ENCODE peak calls at places on chromosomes 5 and 9, in seven cellular contexts. R is HCT116, I is HepG2, B is GM12878, E is K562, A is SK-N-SH, S is H1. U is an unnamed sample.

GRCh38 chr9:121686930-121687541 is 35.6 kb downstream of the DAB2IP start:
- DNase-seq in B (peak; percentile 8), I (peak; percentile 63), A (peak; percentile 85), S (peak; percentile 94), E (peak; percentile 71), R (peak; percentile 43), U (peak; percentile 91)

GRCh38 chr5:143065185-143065584 is 295.0 kb downstream of the ARHGAP26 start:
- DNase-seq in I (no peak), S (no peak), R (no peak), E (no peak), A (no peak), B (no peak), U (no peak)

GRCh38 chr9:121634800-121635261 is 16.6 kb upstream of the DAB2IP start:
- DNase-seq in E (peak; percentile 55), I (peak; percentile 57), S (peak; percentile 80), R (no peak), A (peak; percentile 86), B (no peak), U (peak; percentile 62)

GRCh38 chr5:35816881-35817521 is 39.7 kb upstream of the IL7R start:
- DNase-seq in A (no peak), S (no peak), B (no peak), R (no peak), I (no peak), E (no peak), U (no peak)

GRCh38 chr9:121182976-121183375 is 18.7 kb downstream of the RAB14 start:
- DNase-seq in E (no peak), I (no peak), A (no peak), R (no peak), B (no peak), S (no peak), U (no peak)

GRCh38 chr9:20189871-20190270 is 401.0 kb upstream of the SLC24A2 start:
- DNase-seq in A (no peak), B (no peak), E (no peak), S (peak; percentile 50), I (no peak), R (no peak), U (no peak)

GRCh38 chr9:70081120-70081495 is 37.5 kb downstream of the MAMDC2 start:
- DNase-seq in S (no peak), A (no peak), B (no peak), R (no peak), I (no peak), E (no peak), U (no peak)

GRCh38 chr9:13224366-13224765 is 55.1 kb downstream of the MPDZ start:
- DNase-seq in E (no peak), A (no peak), S (no peak), B (no peak), R (no peak), I (no peak), U (no peak)

GRCh38 chr5:57432876-57433275 is 49.7 kb downstream of the ACTBL2 start:
- DNase-seq in S (no peak), B (no peak), I (peak; percentile 28), E (peak; percentile 41), A (no peak), R (peak; percentile 23), U (peak; percentile 81)

GRCh38 chr9:120153258-120153657 is 426.7 kb downstream of the CDK5RAP2 start:
- DNase-seq in I (no peak), A (no peak), B (no peak), S (no peak), R (no peak), E (no peak), U (no peak)

GRCh38 chr9:120152295-120152694 is 427.7 kb downstream of the CDK5RAP2 start:
- DNase-seq in E (peak; percentile 5), B (no peak), S (peak; percentile 52), A (peak; percentile 68), I (no peak), R (no peak), U (no peak)

GRCh38 chr9:120151149-120151548 is 428.8 kb downstream of the CDK5RAP2 start:
- DNase-seq in I (no peak), S (no peak), B (no peak), A (no peak), R (no peak), E (no peak), U (no peak)

DNA sequence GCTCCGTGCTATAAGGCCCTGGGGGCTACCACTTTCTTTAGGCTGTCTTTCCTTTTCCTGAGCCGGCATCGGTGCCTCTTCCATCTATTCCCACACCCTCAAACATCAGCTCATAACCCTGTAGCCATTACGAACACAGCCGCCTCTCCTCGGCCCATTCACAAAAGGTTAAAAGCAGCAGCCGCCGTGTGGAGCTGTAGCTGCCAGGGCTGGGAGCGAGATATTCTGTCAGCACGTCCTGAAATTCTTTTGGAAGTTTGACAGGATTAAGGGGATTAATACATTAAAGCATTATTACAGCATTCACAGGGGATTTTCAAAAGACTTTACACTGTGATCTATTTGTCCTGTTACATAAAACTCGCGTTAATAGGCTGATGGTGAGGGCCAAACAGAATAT is 428.2 kb downstream of the CDK5RAP2 start:
- DNase-seq in R (no peak), S (no peak), I (no peak), A (no peak), E (no peak), B (no peak), U (no peak)
- TF ChIP-seq JUND in R (no peak), S (no peak), I (no peak), A (no peak), E (no peak), B (no peak), U (no peak)

DNA sequence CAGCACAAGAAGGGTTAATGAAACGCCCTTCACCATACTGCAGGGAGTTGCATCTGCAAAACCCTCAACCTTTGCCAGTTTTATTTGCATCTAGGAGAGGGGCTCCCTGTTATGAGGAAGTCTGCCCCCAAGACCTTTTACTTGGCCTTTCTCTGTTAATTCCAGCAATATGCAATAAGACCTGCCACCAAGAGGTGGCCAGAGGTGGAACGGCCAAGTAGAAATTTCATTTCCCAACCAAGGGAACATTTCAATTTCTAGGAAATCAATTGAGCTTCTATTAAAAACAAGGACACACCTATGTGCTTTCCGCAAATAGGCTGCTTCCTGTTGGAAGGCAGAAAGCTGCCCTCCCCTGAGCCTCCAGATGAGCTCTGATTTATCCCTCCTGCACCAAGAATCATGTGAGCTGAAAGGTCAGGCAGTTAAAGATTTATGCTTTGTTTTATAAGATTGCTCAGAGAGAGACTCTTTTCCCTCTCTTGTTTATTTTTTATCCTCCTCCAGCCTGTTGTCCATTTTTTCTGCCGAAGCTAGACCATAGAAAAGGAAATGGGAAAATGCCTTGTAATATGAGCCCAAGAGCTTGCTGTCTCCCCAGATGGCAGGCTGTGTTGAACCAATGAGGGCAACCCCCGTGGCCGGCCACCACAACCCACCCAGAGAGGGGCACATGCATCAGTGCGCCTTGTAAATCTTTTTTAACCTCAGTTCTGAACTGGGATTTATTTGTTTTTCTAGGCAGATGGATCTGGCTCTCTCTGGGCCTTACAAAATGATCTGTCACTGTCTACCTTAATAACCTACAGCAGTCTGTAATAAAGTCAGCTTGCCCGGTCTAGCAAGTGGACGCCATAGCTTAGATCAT is 572.8 kb downstream of the TLE1 start:
- DNase-seq in S (no peak), R (no peak), A (no peak), B (no peak), E (no peak), I (no peak), U (no peak)
- TF ChIP-seq JUND in S (no peak), R (no peak), A (no peak), B (no peak), E (no peak), I (no peak), U (no peak)

GRCh38 chr5:41218929-41219328 is 5.6 kb upstream of the C6 start:
- DNase-seq in A (no peak), I (no peak), B (no peak), R (no peak), E (no peak), S (no peak), U (no peak)

GRCh38 chr5:41219655-41220269 is 6.4 kb upstream of the C6 start:
- DNase-seq in B (no peak), I (no peak), R (no peak), S (no peak), A (no peak), E (no peak), U (no peak)

DNA sequence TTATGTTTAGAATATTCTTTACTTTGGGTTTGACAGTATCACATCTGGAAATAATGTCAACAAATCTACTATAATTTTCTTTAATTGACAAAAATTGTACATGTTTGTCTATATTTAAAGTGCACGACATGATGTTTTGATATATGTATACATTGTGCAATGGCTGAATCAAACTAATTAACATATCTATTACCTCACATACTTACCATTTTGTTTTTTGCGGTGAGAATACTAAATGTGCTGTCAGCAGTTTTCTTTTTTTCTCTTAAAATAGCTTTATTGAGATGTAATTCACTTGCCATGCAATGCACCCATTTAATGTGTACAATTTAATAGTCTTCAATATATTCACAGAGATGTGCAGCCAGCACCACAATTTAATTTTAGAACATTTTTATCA is 10.6 kb upstream of the C6 start:
- DNase-seq in B (no peak), E (no peak), R (no peak), S (no peak), A (no peak), I (no peak), U (no peak)
- TF ChIP-seq JUND in B (no peak), E (no peak), R (no peak), S (no peak), A (no peak), I (no peak), U (no peak)

GRCh38 chr9:112013261-112013660 is 116.6 kb downstream of the UGCG start:
- DNase-seq in S (no peak), I (no peak), B (no peak), R (no peak), A (no peak), E (no peak), U (no peak)

GRCh38 chr9:112010537-112010936 is 113.9 kb downstream of the UGCG start:
- DNase-seq in E (no peak), A (no peak), B (no peak), I (no peak), S (no peak), R (no peak), U (no peak)

GRCh38 chr9:112011051-112011620 is 114.5 kb downstream of the UGCG start:
- DNase-seq in A (no peak), E (no peak), R (no peak), I (no peak), B (no peak), S (no peak), U (peak; percentile 70)

GRCh38 chr9:112009656-112010055 is 113.0 kb downstream of the UGCG start:
- DNase-seq in A (no peak), S (no peak), E (no peak), R (no peak), B (no peak), I (no peak), U (no peak)

DNA sequence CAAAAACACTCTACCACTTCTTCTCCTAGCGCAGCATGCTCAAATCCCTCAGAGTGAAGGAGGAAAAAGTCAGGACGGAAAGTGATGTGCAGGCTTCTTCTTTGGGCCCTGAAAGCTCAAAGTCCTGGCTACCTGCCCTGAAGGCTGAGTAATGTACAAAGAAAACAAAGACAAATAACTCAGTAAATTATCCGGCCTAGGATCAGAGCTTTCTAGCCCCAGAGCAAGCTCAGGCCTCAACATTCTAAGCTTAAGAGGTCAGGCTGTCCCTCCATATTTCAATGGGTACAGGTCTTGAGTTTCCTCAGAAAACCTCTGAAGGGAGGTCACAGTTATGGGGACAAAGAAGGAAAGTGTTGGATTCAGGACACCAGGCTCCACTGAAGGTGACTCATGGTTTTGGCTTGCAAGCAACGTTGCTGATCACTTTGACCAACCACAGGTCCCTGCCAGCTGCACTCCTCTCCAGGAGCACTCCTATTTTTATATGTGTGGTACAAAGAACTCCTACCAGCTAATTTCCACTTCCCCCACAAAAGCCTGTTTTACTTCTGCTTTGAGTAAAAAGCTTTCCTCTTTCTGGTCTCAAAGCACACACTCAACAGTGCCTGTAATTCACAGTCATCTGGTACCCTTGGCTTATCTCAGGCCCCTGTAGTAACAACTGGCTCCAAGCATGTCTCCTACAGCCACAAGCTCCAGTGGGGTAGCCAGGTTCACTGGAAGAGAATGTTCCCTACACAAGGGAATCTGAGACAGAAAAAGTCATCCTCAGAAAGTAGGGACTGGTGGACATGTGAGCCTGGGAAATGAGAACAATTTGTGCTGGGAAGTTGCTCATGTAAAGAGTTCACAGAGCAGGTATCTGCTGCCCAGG is 115.7 kb downstream of the UGCG start:
- DNase-seq in R (peak; percentile 91), E (peak; percentile 30), I (peak; percentile 66), S (no peak), A (no peak), B (peak; percentile 96), U (peak; percentile 66)
- TF ChIP-seq JUND in R (peak; percentile 91), E (peak; percentile 82), I (no peak), S (no peak), A (peak; percentile 90), B (peak; percentile 75), U (peak; percentile 98)

U was measured in T47D.